ENCODE peak calls at places on chromosomes 5 and 9, in seven cellular contexts. J is heart right ventricle; B is activated T-cell treated with anti-CD3 and anti-CD28 coated beads for 4 hours; Z is kidney; H is activated naive CD8-positive, alpha-beta T cell treated with anti-CD3 and anti-CD28 coated beads, Interleukin-2, amount 10 ng/mL, durations not matched to agents 7 days and 5 days; K is Peyer's patch; S is posterior cingulate gyrus. O is an unnamed sample.

GRCh38 chr9:708182-708555 is 133.3 kb upstream of the DMRT1 start:
- DNase-seq in H (no peak), K (no peak), J (no peak), Z (no peak), B (no peak), S (no peak), O (no peak)

GRCh38 chr5:127930311-127930710 is 153.3 kb upstream of the SLC12A2 start:
- DNase-seq in S (no peak), H (no peak), Z (no peak), K (no peak), J (peak), B (no peak), O (no peak)

GRCh38 chr9:131398204-131398603 is 4.3 kb downstream of the PRRC2B start:
- DNase-seq in B (no peak), J (no peak), K (peak), S (no peak), Z (no peak), H (peak), O (no peak)

GRCh38 chr5:124195416-124195815 is 551.0 kb downstream of the ZNF608 start:
- DNase-seq in S (no peak), Z (no peak), K (no peak), J (no peak), H (no peak), B (no peak), O (no peak)

GRCh38 chr5:87195616-87196015 is 72.1 kb upstream of the RASA1 start:
- DNase-seq in H (no peak), K (no peak), Z (no peak), B (no peak), S (no peak), J (no peak), O (no peak)

GRCh38 chr9:70438341-70438924 is 24.0 kb upstream of the KLF9 start:
- DNase-seq in H (no peak), B (no peak), K (peak), S (no peak), Z (peak), J (peak), O (no peak)

GRCh38 chr5:116032094-116032517 is at the start of gene ARL14EPL:
- DNase-seq in Z (no peak), J (no peak), K (peak), S (no peak), B (no peak), H (no peak), O (no peak)

GRCh38 chr9:86464242-86464641 is 110.0 kb upstream of the TUT7 start:
- DNase-seq in B (no peak), Z (no peak), H (no peak), S (no peak), K (no peak), J (no peak), O (no peak)

GRCh38 chr5:133912951-133913350 is 55.5 kb downstream of the C5orf15 start:
- DNase-seq in K (no peak), S (no peak), H (no peak), J (no peak), Z (no peak), B (no peak), O (no peak)

GRCh38 chr5:82338731-82339130 is 60.6 kb upstream of the RPS23 start:
- DNase-seq in B (no peak), S (no peak), H (no peak), Z (no peak), K (no peak), J (no peak), O (no peak)

GRCh38 chr5:160262151-160262550 is 32.8 kb downstream of the FABP6 start:
- DNase-seq in J (no peak), S (no peak), Z (no peak), K (no peak), B (no peak), H (no peak), O (no peak)

GRCh38 chr5:173312821-173313220 is 15.4 kb downstream of the STC2 start:
- DNase-seq in B (no peak), H (no peak), Z (no peak), K (no peak), S (no peak), J (no peak), O (no peak)

GRCh38 chr9:134738869-134739659 is 97.5 kb downstream of the COL5A1 start:
- DNase-seq in K (peak), B (peak), H (peak), S (peak), Z (no peak), J (peak), O (peak)

GRCh38 chr9:14313378-14313940 is 482 bp downstream of the NFIB start:
- DNase-seq in B (no peak), S (no peak), K (no peak), Z (peak), H (peak), J (no peak), O (peak)

GRCh38 chr9:127498298-127498697 is 47.0 kb downstream of the LRSAM1 start:
- DNase-seq in K (no peak), B (no peak), H (no peak), S (no peak), Z (peak), J (no peak), O (no peak)

GRCh38 chr5:79055017-79055416 is 14.5 kb downstream of the DMGDH start:
- DNase-seq in B (no peak), K (no peak), H (no peak), Z (no peak), J (no peak), S (no peak), O (no peak)

GRCh38 chr5:126615286-126615685 is 14.5 kb downstream of the PHAX start:
- DNase-seq in K (no peak), Z (no peak), S (no peak), J (no peak), B (no peak), H (no peak), O (no peak)